ENCODE peak calls at places on chromosomes 2 and 18, in seven cellular contexts. Z, U, A, W, Y, J and Q are unnamed samples. For H3K4me1, the result is how much of the 10 kb centered on the place peaks cover.

GRCh38 chr18:51135795-51136194 is 61.7 kb downstream of the MEX3C start:
- DNase-seq in U (no peak), J (no peak), Y (no peak), A (no peak), W (no peak), Z (no peak), Q (no peak)

GRCh38 chr2:133635115-133635514 is 66.9 kb upstream of the NCKAP5 start:
- DNase-seq in U (no peak), J (no peak), A (peak), Y (no peak), Z (no peak), W (no peak), Q (no peak)

GRCh38 chr2:39356922-39357639 is 80.0 kb downstream of the MAP4K3 start:
- DNase-seq in Z (no peak), W (no peak), A (no peak), Y (no peak), U (no peak), J (no peak), Q (no peak)

GRCh38 chr2:171320731-171321130 is 113.1 kb downstream of the METTL8 start:
- DNase-seq in Y (no peak), U (no peak), A (no peak), Z (no peak), J (no peak), W (no peak), Q (no peak)

GRCh38 chr2:33555681-33556080 is 43.4 kb downstream of the FAM98A start:
- DNase-seq in U (no peak), W (no peak), Z (no peak), Y (no peak), A (no peak), J (no peak), Q (no peak)

GRCh38 chr2:120379916-120380893 is 34.3 kb downstream of the INHBB start:
- DNase-seq in W (no peak), A (no peak), U (no peak), J (no peak), Z (no peak), Y (peak), Q (no peak)

GRCh38 chr18:59388180-59388579 is 29.1 kb upstream of the LMAN1 start:
- DNase-seq in U (no peak), J (no peak), Y (no peak), W (no peak), A (no peak), Z (no peak), Q (no peak)

GRCh38 chr2:171469176-171469575 is 35.1 kb downstream of the DCAF17 start:
- DNase-seq in W (peak), U (no peak), A (peak), Z (no peak), Y (no peak), J (no peak), Q (no peak)

GRCh38 chr2:179171371-179171770 is 93.3 kb downstream of the SESTD1 start:
- DNase-seq in Y (no peak), A (no peak), W (no peak), Z (no peak), U (no peak), J (no peak), Q (no peak)

GRCh38 chr18:46213295-46213694 is 109.1 kb downstream of the HAUS1 start:
- DNase-seq in W (no peak), Y (no peak), J (no peak), A (no peak), U (no peak), Z (no peak), Q (no peak)

GRCh38 chr18:39951321-39951720 is 2003.7 kb upstream of the PIK3C3 start:
- DNase-seq in Z (peak), J (no peak), Y (no peak), U (no peak), A (no peak), W (no peak), Q (no peak)

GRCh38 chr2:190451561-190452176 is 43.5 kb downstream of the MFSD6 start:
- DNase-seq in U (no peak), J (no peak), W (peak), Z (no peak), Y (no peak), A (peak), Q (no peak)

GRCh38 chr2:219142329-219142728 is 18.3 kb downstream of the NHEJ1 start:
- DNase-seq in U (no peak), Y (peak), W (peak), Z (peak), J (no peak), A (peak), Q (peak)

GRCh38 chr2:238644095-238645081 is 203.5 kb upstream of the TWIST2 start:
- DNase-seq in Z (peak), W (peak), Y (no peak), A (peak), U (no peak), J (no peak), Q (no peak)

GRCh38 chr2:70830333-70830732 is 5.3 kb downstream of the CD207 start:
- DNase-seq in W (no peak), J (no peak), Y (no peak), U (no peak), Z (no peak), A (no peak), Q (no peak)

GRCh38 chr2:68365087-68365486 is at the start of gene PLEK:
- DNase-seq in U (peak), Z (no peak), J (no peak), W (no peak), A (no peak), Y (peak), Q (no peak)

GRCh38 chr2:41735446-41735845 is 312.4 kb upstream of the PKDCC start:
- DNase-seq in A (no peak), J (no peak), Z (no peak), U (no peak), W (no peak), Y (no peak), Q (peak)

GRCh38 chr2:158619496-158619895 is 162.7 kb downstream of the PKP4 start:
- DNase-seq in Y (no peak), U (no peak), J (no peak), Z (peak), W (peak), A (peak), Q (no peak)

GRCh38 chr2:35503738-35504160 is 851.8 kb upstream of the CRIM1 start:
- DNase-seq in Y (no peak), Z (peak), A (no peak), J (no peak), W (no peak), U (no peak), Q (no peak)

GRCh38 chr2:9201185-9201891 is 5.3 kb upstream of the ASAP2 start:
- DNase-seq in A (peak), Z (peak), W (peak), J (no peak), U (no peak), Y (no peak), Q (no peak)

GRCh38 chr2:10240161-10240681 is 62.5 kb upstream of the HPCAL1 start:
- DNase-seq in Y (no peak), W (no peak), Z (no peak), U (peak), A (no peak), J (no peak), Q (no peak)

GRCh38 chr2:60317831-60318230 is 235.6 kb downstream of the BCL11A start:
- DNase-seq in Y (no peak), A (no peak), W (no peak), U (no peak), J (no peak), Z (no peak), Q (no peak)

GRCh38 chr2:60319031-60319547 is 234.4 kb downstream of the BCL11A start:
- DNase-seq in Z (no peak), W (no peak), Y (no peak), J (no peak), U (no peak), A (no peak), Q (no peak)

GRCh38 chr2:60318544-60318943 is 234.9 kb downstream of the BCL11A start:
- DNase-seq in W (no peak), U (no peak), J (no peak), Z (no peak), A (no peak), Y (no peak), Q (no peak)

GRCh38 chr2:60316381-60317028 is 236.9 kb downstream of the BCL11A start:
- DNase-seq in U (no peak), J (no peak), A (no peak), W (no peak), Z (no peak), Y (no peak), Q (no peak)

GRCh38 chr2:60317029-60317386 is 236.4 kb downstream of the BCL11A start:
- DNase-seq in A (no peak), U (no peak), J (no peak), Y (no peak), Z (no peak), W (no peak), Q (no peak)
- H3K4me1 ChIP-seq in A (under half), U (under half), J (under half), Y (under half), Z (under half), W (under half), Q (under half)

DNA sequence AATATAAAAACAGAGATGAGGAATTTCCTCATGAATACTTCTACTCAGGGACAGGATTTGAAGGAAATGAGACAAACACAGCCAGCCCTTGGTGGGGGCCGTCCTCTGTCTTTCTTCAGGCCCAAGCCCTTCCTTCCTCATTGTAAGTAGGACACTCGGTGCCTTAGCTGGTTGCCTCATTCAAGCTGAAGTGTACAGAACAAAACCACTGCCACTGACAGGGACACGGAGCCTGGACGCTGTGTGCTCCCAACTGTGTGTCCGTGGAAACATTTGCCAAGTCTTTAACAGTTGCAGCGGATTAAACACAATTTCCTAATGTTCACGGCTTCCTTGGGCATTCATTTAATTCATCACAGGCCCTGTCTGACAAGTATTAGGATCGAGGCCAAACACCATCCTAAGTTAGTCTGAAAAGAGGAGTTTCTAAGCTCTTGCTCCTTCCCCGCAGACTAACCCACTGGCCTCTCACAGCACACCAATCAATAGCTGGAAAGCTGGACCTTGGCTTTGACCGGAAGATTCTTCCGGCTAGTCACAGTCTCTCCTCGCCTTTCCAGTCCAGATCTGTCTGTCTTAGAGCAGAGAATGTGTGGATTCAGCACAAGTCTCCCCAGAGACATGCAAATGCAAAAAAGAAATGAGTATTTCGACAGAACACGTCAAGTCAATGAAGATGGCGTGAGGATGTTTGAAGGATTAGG is 68.7 kb upstream of the ACSL3 start:
- DNase-seq in Y (peak), A (no peak), J (no peak), U (peak), Z (no peak), W (peak), Q (no peak)
- H3K4me3 ChIP-seq in Y (no peak), A (no peak), J (no peak), U (no peak), Z (no peak), W (peak), Q (no peak)

GRCh38 chr2:201182650-201183372 is at the start of gene CASP10:
- DNase-seq in A (peak), U (no peak), W (peak), Z (peak), J (peak), Y (no peak), Q (peak)

GRCh38 chr2:201188449-201188848 is 5.5 kb downstream of the CASP10 start:
- DNase-seq in W (no peak), A (no peak), Z (no peak), J (no peak), Y (no peak), U (no peak), Q (no peak)

GRCh38 chr2:201180010-201180409 is 2.9 kb upstream of the CASP10 start:
- DNase-seq in U (no peak), A (no peak), Y (no peak), J (no peak), Z (no peak), W (no peak), Q (no peak)

GRCh38 chr2:201185863-201186262 is 2.9 kb downstream of the CASP10 start:
- DNase-seq in J (no peak), W (no peak), A (no peak), U (no peak), Y (no peak), Z (no peak), Q (no peak)

GRCh38 chr2:201183373-201183742 is 417 bp downstream of the CASP10 start:
- DNase-seq in Z (no peak), A (no peak), Y (no peak), J (no peak), W (no peak), U (no peak), Q (no peak)
- H3K4me1 ChIP-seq in Z (under half), A (under half), Y (under half), J (under half), W (under half), U (under half), Q (under half)

GRCh38 chr18:48752928-48753327 is 197.8 kb downstream of the SMAD7 start:
- DNase-seq in Z (peak), Y (peak), W (no peak), J (no peak), U (no peak), A (no peak), Q (no peak)
- H3K4me3 ChIP-seq in Z (no peak), Y (no peak), W (no peak), J (no peak), U (no peak), A (no peak), Q (no peak)